ENCODE peak calls at places on chromosomes 7 and 10, in five cellular contexts. H is K562, C is IMR-90, J is HepG2, B is HCT116. R is an unnamed sample.

GRCh38 chr10:115948415-115948814 is 324.6 kb downstream of the GFRA1 start:
- DNase-seq in H (no peak), C (peak; percentile 33), J (no peak), B (no peak), R (no peak)

GRCh38 chr10:110533149-110533548 is 34.3 kb upstream of the SMC3 start:
- DNase-seq in H (no peak), C (peak; percentile 20), J (no peak), B (no peak), R (no peak)

GRCh38 chr10:71638087-71638576 is 81.4 kb downstream of the C10orf105 start:
- DNase-seq in H (peak; percentile 67), C (no peak), J (peak; percentile 93), B (no peak), R (no peak)

GRCh38 chr7:102253973-102254370 is 32.7 kb upstream of the SH2B2 start:
- DNase-seq in H (no peak), C (no peak), J (no peak), B (no peak), R (no peak)

GRCh38 chr10:73054286-73054685 is 42.4 kb downstream of the P4HA1 start:
- DNase-seq in H (no peak), C (no peak), J (no peak), B (no peak), R (no peak)

GRCh38 chr10:127485153-127485857 is 63.8 kb upstream of the NPS start:
- DNase-seq in H (no peak), C (peak; percentile 73), J (no peak), B (no peak), R (peak; percentile 51)

GRCh38 chr10:52332815-52333214 is 18.7 kb downstream of the DKK1 start:
- DNase-seq in H (no peak), C (no peak), J (no peak), B (no peak), R (no peak)

GRCh38 chr10:1043532-1043995 is 5.4 kb downstream of the IDI1 start:
- DNase-seq in H (no peak), C (no peak), J (no peak), B (no peak), R (no peak)

GRCh38 chr10:98555011-98555619 is 108.4 kb upstream of the HPS1 start:
- DNase-seq in H (no peak), C (no peak), J (no peak), B (no peak), R (no peak)

GRCh38 chr10:51657481-51657880 is 41.9 kb downstream of the CSTF2T start:
- DNase-seq in H (no peak), C (no peak), J (no peak), B (no peak), R (no peak)

GRCh38 chr10:124079864-124080263 is 13.5 kb downstream of the CHST15 start:
- DNase-seq in H (no peak), C (no peak), J (no peak), B (no peak), R (no peak)

GRCh38 chr10:32061440-32061839 is 5.2 kb upstream of the KIF5B start:
- DNase-seq in H (no peak), C (no peak), J (no peak), B (no peak), R (no peak)

GRCh38 chr10:100825325-100825875 is 80.0 kb downstream of the PAX2 start:
- DNase-seq in H (no peak), C (no peak), J (no peak), B (no peak), R (no peak)

GRCh38 chr10:1551636-1552338 is 185.5 kb downstream of the ADARB2 start:
- DNase-seq in H (no peak), C (no peak), J (no peak), B (no peak), R (no peak)

GRCh38 chr7:150972094-150972493 is 6.0 kb downstream of the KCNH2 start:
- DNase-seq in H (no peak), C (peak; percentile 44), J (no peak), B (no peak), R (no peak)

GRCh38 chr10:72911758-72912157 is 18.2 kb downstream of the OIT3 start:
- DNase-seq in H (peak; percentile 10), C (no peak), J (no peak), B (no peak), R (no peak)

GRCh38 chr10:113060221-113061053 is 110.4 kb downstream of the TCF7L2 start:
- DNase-seq in H (peak; percentile 62), C (no peak), J (peak; percentile 71), B (no peak), R (no peak)

GRCh38 chr10:69680610-69681009 is 50.6 kb downstream of the FAM241B start:
- DNase-seq in H (no peak), C (no peak), J (no peak), B (no peak), R (no peak)

GRCh38 chr7:116957874-116958273 is 4.6 kb downstream of the ST7 start:
- DNase-seq in H (no peak), C (no peak), J (no peak), B (no peak), R (no peak)

GRCh38 chr10:35331894-35332640 is 4.2 kb upstream of the CCNY start:
- DNase-seq in H (no peak), C (peak; percentile 97), J (peak; percentile 66), B (peak; percentile 82), R (peak; percentile 87)

GRCh38 chr7:83835424-83835823 is 186.5 kb upstream of the SEMA3E start:
- DNase-seq in H (no peak), C (no peak), J (no peak), B (no peak), R (no peak)

GRCh38 chr7:51472873-51473272 is 156.3 kb upstream of the COBL start:
- DNase-seq in H (no peak), C (no peak), J (no peak), B (no peak), R (no peak)

GRCh38 chr7:145817687-145818086 is 298.9 kb upstream of the CNTNAP2 start:
- DNase-seq in H (no peak), C (no peak), J (no peak), B (no peak), R (no peak)

GRCh38 chr7:148712610-148713330 is 14.1 kb downstream of the CUL1 start:
- DNase-seq in H (no peak), C (no peak), J (no peak), B (no peak), R (no peak)

GRCh38 chr7:82926477-82926876 is 236.2 kb downstream of the PCLO start:
- DNase-seq in H (no peak), C (no peak), J (no peak), B (no peak), R (no peak)

GRCh38 chr10:117374506-117375359 is 507 bp downstream of the PDZD8 start:
- DNase-seq in H (peak; percentile 12), C (peak; percentile 46), J (no peak), B (no peak), R (peak; percentile 29)

GRCh38 chr10:19719320-19719719 is 96.9 kb upstream of the PLXDC2 start:
- DNase-seq in H (no peak), C (peak; percentile 87), J (no peak), B (no peak), R (no peak)

GRCh38 chr7:6315786-6316185 is 43.4 kb upstream of the CYTH3 start:
- DNase-seq in H (no peak), C (no peak), J (no peak), B (no peak), R (no peak)

GRCh38 chr7:155629171-155629570 is 15.3 kb upstream of the RBM33 start:
- DNase-seq in H (no peak), C (no peak), J (no peak), B (no peak), R (no peak)
- TF ChIP-seq RAD21 in H (no peak), C (no peak), J (no peak), B (no peak), R (no peak)

GRCh38 chr7:1907751-1908365 is 237.8 kb downstream of the ELFN1 start:
- DNase-seq in H (no peak), C (no peak), J (no peak), B (no peak), R (no peak)
- TF ChIP-seq RAD21 in H (no peak), C (no peak), J (no peak), B (no peak), R (no peak)

DNA sequence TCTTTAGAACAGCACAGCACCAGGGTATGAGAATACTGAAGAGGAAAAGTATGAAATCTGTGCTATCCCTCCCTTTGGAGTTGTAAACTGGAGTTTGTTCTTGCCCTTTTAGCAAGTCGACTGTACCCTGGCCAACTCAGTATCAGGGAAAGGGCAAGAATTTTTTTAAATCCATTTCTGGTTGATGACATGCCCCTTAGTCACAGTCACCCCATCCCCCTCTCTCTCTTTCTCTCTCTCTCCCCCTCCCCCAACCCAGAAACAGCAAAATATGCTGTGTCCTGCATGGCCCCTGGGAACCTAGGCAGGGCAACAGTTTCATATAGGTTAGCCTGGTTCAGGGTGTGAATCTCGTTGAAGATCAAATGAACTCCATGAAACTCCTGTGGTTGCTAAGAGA is 177.7 kb upstream of the ADO start:
- DNase-seq in H (no peak), C (peak; percentile 59), J (no peak), B (no peak), R (no peak)
- TF ChIP-seq RAD21 in H (no peak), C (no peak), J (no peak), B (no peak), R (no peak)

GRCh38 chr7:108455833-108456677 is at the start of gene NRCAM:
- DNase-seq in H (peak; percentile 76), C (no peak), J (no peak), B (no peak), R (peak; percentile 89)
- TF ChIP-seq RAD21 in H (no peak), C (no peak), J (no peak), B (no peak), R (peak; percentile 21)

DNA sequence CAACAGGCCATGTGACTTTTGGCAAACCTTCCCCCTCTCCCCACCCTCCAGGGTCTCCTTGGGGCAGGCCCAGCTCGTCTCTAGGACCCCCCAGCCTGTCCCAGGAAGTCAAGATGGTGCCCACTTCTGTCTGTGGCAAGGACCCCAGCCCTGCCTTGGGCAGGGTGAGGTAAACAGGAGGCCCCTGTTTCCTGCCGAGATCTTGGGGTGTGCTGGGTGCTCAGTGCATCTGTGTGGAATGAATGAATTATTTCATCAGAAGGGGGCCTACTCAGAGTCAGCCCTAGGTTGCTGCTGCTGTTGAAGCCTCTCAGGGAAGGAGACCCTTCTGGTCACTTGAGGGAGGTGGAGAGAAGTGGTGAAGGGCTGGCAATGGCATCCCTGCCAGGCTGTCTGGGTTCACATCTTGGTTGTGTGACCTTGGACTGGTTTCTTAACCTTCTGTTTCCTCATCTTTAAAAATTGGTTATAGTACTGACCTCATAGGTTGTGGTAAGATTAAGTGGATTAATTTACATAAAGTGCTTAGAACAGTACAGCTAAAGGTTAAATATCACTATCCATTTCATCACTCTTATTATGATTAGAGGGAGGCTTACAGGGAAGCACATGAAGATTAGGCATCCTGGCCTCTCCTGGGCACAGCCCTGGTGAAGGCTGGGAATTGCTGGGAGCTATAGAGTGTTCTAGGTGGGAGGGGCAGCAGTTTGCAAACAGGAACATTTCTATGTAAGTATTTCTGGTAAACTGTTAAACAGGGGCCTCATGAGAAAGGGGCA is 67.7 kb downstream of the ZMIZ1 start:
- DNase-seq in H (no peak), C (no peak), J (no peak), B (no peak), R (no peak)
- TF ChIP-seq RAD21 in H (no peak), C (no peak), J (no peak), B (no peak), R (no peak)

R was measured in A549.